ENCODE peak calls at places on chromosomes 16 and 17, in four cellular contexts. Z is effector memory CD8-positive, alpha-beta T cell; B is right lobe of liver; R is type B pancreatic cell. E is an unnamed sample.

GRCh38 chr16:79211581-79211980 is 389.0 kb downstream of the MAF start:
- DNase-seq in Z (no peak), R (no peak), B (no peak), E (no peak)

GRCh38 chr16:11322823-11323222 is 22.4 kb upstream of the RMI2 start:
- DNase-seq in B (no peak), R (no peak), Z (no peak), E (no peak)

GRCh38 chr17:63249256-63250006 is 196.7 kb downstream of the CYB561 start:
- DNase-seq in Z (no peak), B (no peak), R (no peak), E (no peak)

GRCh38 chr17:39921323-39921722 is 2.9 kb upstream of the GSDMB start:
- DNase-seq in R (no peak), B (no peak), Z (no peak), E (no peak)

GRCh38 chr16:89574681-89575246 is 794 bp upstream of the CPNE7 start:
- DNase-seq in R (no peak), Z (peak), B (no peak), E (no peak)

GRCh38 chr17:45235071-45236001 is 13.7 kb downstream of the FMNL1 start:
- DNase-seq in B (no peak), R (no peak), Z (peak), E (no peak)

GRCh38 chr16:72013888-72014538 is 5.5 kb downstream of the DHODH start:
- DNase-seq in Z (no peak), R (no peak), B (no peak), E (no peak)

GRCh38 chr17:78973196-78973595 is 6.5 kb downstream of the LGALS3BP start:
- DNase-seq in B (no peak), Z (no peak), R (no peak), E (no peak)

GRCh38 chr17:1829189-1829578 is 518 bp downstream of the SMYD4 start:
- DNase-seq in R (no peak), Z (no peak), B (no peak), E (no peak)

GRCh38 chr17:50107790-50108414 is 12.8 kb downstream of the PDK2 start:
- DNase-seq in B (no peak), Z (no peak), R (no peak), E (no peak)

GRCh38 chr16:66360624-66361324 is 5.7 kb upstream of the CDH5 start:
- DNase-seq in Z (no peak), B (no peak), R (no peak), E (no peak)

GRCh38 chr17:45782889-45783592 is 1.1 kb upstream of the CRHR1 start:
- DNase-seq in B (no peak), Z (peak), R (peak), E (no peak)

GRCh38 chr16:57316390-57317017 is 32.0 kb upstream of the PLLP start:
- DNase-seq in Z (no peak), B (no peak), R (peak), E (peak)

GRCh38 chr17:5758651-5759050 is 174.3 kb upstream of the NLRP1 start:
- DNase-seq in B (no peak), Z (no peak), R (no peak), E (no peak)

GRCh38 chr17:83189013-83189672 is 109.7 kb downstream of the METRNL start:
- DNase-seq in Z (no peak), B (peak), R (peak), E (peak)

GRCh38 chr16:83978401-83978904 is 10.4 kb downstream of the NECAB2 start:
- DNase-seq in R (no peak), B (no peak), Z (no peak), E (no peak)

GRCh38 chr17:55770220-55770870 is 19.5 kb downstream of the PCTP start:
- DNase-seq in R (no peak), Z (no peak), B (no peak), E (no peak)

GRCh38 chr17:4642286-4642685 is 808 bp upstream of the ALOX15 start:
- DNase-seq in B (no peak), Z (no peak), R (no peak), E (no peak)

GRCh38 chr17:82848022-82848592 is 8.3 kb upstream of the ZNF750 start:
- DNase-seq in R (no peak), Z (peak), B (peak), E (no peak)

GRCh38 chr17:33291248-33292183 is 1.6 kb downstream of the ASIC2 start:
- DNase-seq in R (peak), B (no peak), Z (no peak), E (no peak)

GRCh38 chr16:86631441-86631840 is 53.1 kb downstream of the FOXL1 start:
- DNase-seq in R (no peak), Z (no peak), B (no peak), E (no peak)

GRCh38 chr16:13510425-13511151 is 409.4 kb upstream of the ERCC4 start:
- DNase-seq in B (no peak), Z (no peak), R (no peak), E (no peak)

GRCh38 chr17:41489531-41489930 is at the start of gene KRT36:
- DNase-seq in R (no peak), B (no peak), Z (no peak), E (no peak)

GRCh38 chr17:79778504-79779087 is 648 bp downstream of the CBX2 start:
- DNase-seq in B (peak), Z (no peak), R (no peak), E (no peak)

GRCh38 chr17:2782030-2782429 is 14.2 kb upstream of the RAP1GAP2 start:
- DNase-seq in R (no peak), Z (no peak), B (no peak), E (no peak)

GRCh38 chr17:81440511-81441244 is 45.4 kb downstream of the BAHCC1 start:
- DNase-seq in Z (no peak), R (no peak), B (no peak), E (no peak)

GRCh38 chr16:12271006-12271405 is 294.5 kb downstream of the SNX29 start:
- DNase-seq in Z (no peak), R (no peak), B (no peak), E (no peak)

GRCh38 chr16:59865071-59865671 is 1131.1 kb upstream of the GOT2 start:
- DNase-seq in Z (no peak), R (no peak), B (no peak), E (no peak)

GRCh38 chr17:65556910-65557348 is 4.5 kb downstream of the AXIN2 start:
- DNase-seq in B (no peak), Z (no peak), R (no peak), E (no peak)

E was measured in mesenteric fat pad.